ENCODE peak calls at places on chromosome 17, in five cellular contexts. One of them, this sample, is unnamed.

GRCh38 chr17:304461-304860 is 48.1 kb downstream of the RPH3AL start:
- DNase-seq in mucosa of descending colon: no peak
- DNase-seq in adrenal gland: peak; percentile 44
- DNase-seq in lung: no peak
- DNase-seq in AG10803: no peak
- DNase-seq in this sample: no peak

GRCh38 chr17:81165246-81166032 is at the start of gene PVALEF:
- DNase-seq in lung: no peak
- DNase-seq in AG10803: no peak
- DNase-seq in adrenal gland: no peak
- DNase-seq in mucosa of descending colon: no peak
- DNase-seq in this sample: no peak

GRCh38 chr17:73681946-73682345 is 37.7 kb upstream of the SDK2 start:
- DNase-seq in AG10803: no peak
- DNase-seq in mucosa of descending colon: no peak
- DNase-seq in lung: peak; percentile 13
- DNase-seq in adrenal gland: no peak
- DNase-seq in this sample: no peak

GRCh38 chr17:58710948-58711552 is 18.6 kb downstream of the RAD51C start:
- DNase-seq in adrenal gland: no peak
- DNase-seq in AG10803: peak; percentile 58
- DNase-seq in lung: peak; percentile 35
- DNase-seq in mucosa of descending colon: peak; percentile 84
- DNase-seq in this sample: peak; percentile 40

GRCh38 chr17:80724723-80725388 is 180.2 kb downstream of the RPTOR start:
- DNase-seq in mucosa of descending colon: no peak
- DNase-seq in lung: no peak
- DNase-seq in adrenal gland: no peak
- DNase-seq in AG10803: peak; percentile 78
- DNase-seq in this sample: peak; percentile 39

GRCh38 chr17:596763-597644 is 117.6 kb downstream of the VPS53 start:
- DNase-seq in mucosa of descending colon: no peak
- DNase-seq in adrenal gland: no peak
- DNase-seq in lung: no peak
- DNase-seq in AG10803: peak; percentile 56
- DNase-seq in this sample: peak; percentile 70

GRCh38 chr17:33262724-33263123 is 30.4 kb downstream of the ASIC2 start:
- DNase-seq in AG10803: no peak
- DNase-seq in adrenal gland: no peak
- DNase-seq in mucosa of descending colon: no peak
- DNase-seq in lung: no peak
- DNase-seq in this sample: no peak

GRCh38 chr17:82077617-82078358 is 12.2 kb upstream of the DUS1L start:
- DNase-seq in lung: no peak
- DNase-seq in adrenal gland: no peak
- DNase-seq in mucosa of descending colon: no peak
- DNase-seq in AG10803: no peak
- DNase-seq in this sample: no peak

GRCh38 chr17:44001461-44001920 is 2.9 kb upstream of the NAGS start:
- DNase-seq in lung: no peak
- DNase-seq in AG10803: no peak
- DNase-seq in mucosa of descending colon: no peak
- DNase-seq in adrenal gland: no peak
- DNase-seq in this sample: no peak

GRCh38 chr17:17416400-17417360 is 60.1 kb upstream of the MED9 start:
- DNase-seq in adrenal gland: peak; percentile 51
- DNase-seq in lung: peak; percentile 64
- DNase-seq in mucosa of descending colon: peak; percentile 31
- DNase-seq in AG10803: peak; percentile 79
- DNase-seq in this sample: peak; percentile 73

GRCh38 chr17:31650756-31651520 is 208.1 kb downstream of the COPRS start:
- DNase-seq in lung: no peak
- DNase-seq in adrenal gland: no peak
- DNase-seq in AG10803: no peak
- DNase-seq in mucosa of descending colon: no peak
- DNase-seq in this sample: no peak

GRCh38 chr17:60641810-60642220 is 35.8 kb upstream of the BCAS3 start:
- DNase-seq in AG10803: peak; percentile 63
- DNase-seq in adrenal gland: peak; percentile 78
- DNase-seq in mucosa of descending colon: peak; percentile 79
- DNase-seq in lung: peak; percentile 68
- DNase-seq in this sample: peak; percentile 85

GRCh38 chr17:21213491-21214014 is 408 bp downstream of the TMEM11 start:
- DNase-seq in lung: peak; percentile 53
- DNase-seq in mucosa of descending colon: peak; percentile 52
- DNase-seq in adrenal gland: no peak
- DNase-seq in AG10803: no peak
- DNase-seq in this sample: no peak

GRCh38 chr17:55735784-55736405 is 13.2 kb upstream of the TMEM100 start:
- DNase-seq in lung: no peak
- DNase-seq in adrenal gland: peak; percentile 49
- DNase-seq in AG10803: peak; percentile 67
- DNase-seq in mucosa of descending colon: peak; percentile 65
- DNase-seq in this sample: peak; percentile 44

GRCh38 chr17:6713130-6713917 is at the start of gene SLC13A5:
- DNase-seq in adrenal gland: no peak
- DNase-seq in lung: no peak
- DNase-seq in AG10803: no peak
- DNase-seq in mucosa of descending colon: no peak
- DNase-seq in this sample: no peak

GRCh38 chr17:81691608-81692007 is 7.8 kb downstream of the HGS start:
- DNase-seq in adrenal gland: no peak
- DNase-seq in mucosa of descending colon: no peak
- DNase-seq in AG10803: no peak
- DNase-seq in lung: no peak
- DNase-seq in this sample: no peak

GRCh38 chr17:21252875-21253645 is at the start of gene NATD1:
- DNase-seq in lung: peak; percentile 86
- DNase-seq in adrenal gland: peak; percentile 85
- DNase-seq in AG10803: peak; percentile 81
- DNase-seq in mucosa of descending colon: peak; percentile 91
- DNase-seq in this sample: peak; percentile 58

GRCh38 chr17:68533887-68534700 is 21.9 kb downstream of the PRKAR1A start:
- DNase-seq in AG10803: peak; percentile 81
- DNase-seq in adrenal gland: no peak
- DNase-seq in lung: no peak
- DNase-seq in mucosa of descending colon: no peak
- DNase-seq in this sample: peak; percentile 15

GRCh38 chr17:48631693-48632578 is 5.8 kb upstream of the HOXB9 start:
- DNase-seq in lung: no peak
- DNase-seq in adrenal gland: no peak
- DNase-seq in mucosa of descending colon: peak; percentile 64
- DNase-seq in AG10803: no peak
- DNase-seq in this sample: no peak

GRCh38 chr17:56319531-56319930 is 166.3 kb downstream of the ANKFN1 start:
- DNase-seq in mucosa of descending colon: peak; percentile 2
- DNase-seq in adrenal gland: no peak
- DNase-seq in AG10803: peak; percentile 70
- DNase-seq in lung: no peak
- DNase-seq in this sample: peak; percentile 83

GRCh38 chr17:66207936-66208335 is 16.0 kb upstream of the CEP112 start:
- DNase-seq in mucosa of descending colon: no peak
- DNase-seq in AG10803: no peak
- DNase-seq in lung: no peak
- DNase-seq in adrenal gland: no peak
- DNase-seq in this sample: no peak

GRCh38 chr17:31568140-31568938 is 176.9 kb downstream of the RAB11FIP4 start:
- DNase-seq in adrenal gland: peak; percentile 53
- DNase-seq in AG10803: peak; percentile 75
- DNase-seq in lung: peak; percentile 49
- DNase-seq in mucosa of descending colon: no peak
- DNase-seq in this sample: no peak

GRCh38 chr17:38798614-38799500 is 499 bp downstream of the PIP4K2B start:
- DNase-seq in lung: peak; percentile 40
- DNase-seq in AG10803: peak; percentile 50
- DNase-seq in adrenal gland: peak; percentile 62
- DNase-seq in mucosa of descending colon: peak; percentile 51
- DNase-seq in this sample: peak; percentile 18

GRCh38 chr17:17028059-17028877 is 14.0 kb upstream of the MPRIP start:
- DNase-seq in mucosa of descending colon: peak; percentile 95
- DNase-seq in lung: peak; percentile 90
- DNase-seq in AG10803: peak; percentile 90
- DNase-seq in adrenal gland: peak; percentile 27
- DNase-seq in this sample: peak; percentile 95

GRCh38 chr17:3794890-3795757 is 5.9 kb downstream of the ITGAE start:
- DNase-seq in mucosa of descending colon: no peak
- DNase-seq in adrenal gland: peak; percentile 8
- DNase-seq in lung: no peak
- DNase-seq in AG10803: peak; percentile 20
- DNase-seq in this sample: peak; percentile 40

GRCh38 chr17:72318131-72318530 is 197.3 kb downstream of the SOX9 start:
- DNase-seq in lung: no peak
- DNase-seq in AG10803: no peak
- DNase-seq in adrenal gland: no peak
- DNase-seq in mucosa of descending colon: no peak
- DNase-seq in this sample: no peak

GRCh38 chr17:60790205-60790604 is 112.6 kb downstream of the BCAS3 start:
- DNase-seq in mucosa of descending colon: no peak
- DNase-seq in AG10803: no peak
- DNase-seq in adrenal gland: no peak
- DNase-seq in lung: no peak
- DNase-seq in this sample: no peak

DNA sequence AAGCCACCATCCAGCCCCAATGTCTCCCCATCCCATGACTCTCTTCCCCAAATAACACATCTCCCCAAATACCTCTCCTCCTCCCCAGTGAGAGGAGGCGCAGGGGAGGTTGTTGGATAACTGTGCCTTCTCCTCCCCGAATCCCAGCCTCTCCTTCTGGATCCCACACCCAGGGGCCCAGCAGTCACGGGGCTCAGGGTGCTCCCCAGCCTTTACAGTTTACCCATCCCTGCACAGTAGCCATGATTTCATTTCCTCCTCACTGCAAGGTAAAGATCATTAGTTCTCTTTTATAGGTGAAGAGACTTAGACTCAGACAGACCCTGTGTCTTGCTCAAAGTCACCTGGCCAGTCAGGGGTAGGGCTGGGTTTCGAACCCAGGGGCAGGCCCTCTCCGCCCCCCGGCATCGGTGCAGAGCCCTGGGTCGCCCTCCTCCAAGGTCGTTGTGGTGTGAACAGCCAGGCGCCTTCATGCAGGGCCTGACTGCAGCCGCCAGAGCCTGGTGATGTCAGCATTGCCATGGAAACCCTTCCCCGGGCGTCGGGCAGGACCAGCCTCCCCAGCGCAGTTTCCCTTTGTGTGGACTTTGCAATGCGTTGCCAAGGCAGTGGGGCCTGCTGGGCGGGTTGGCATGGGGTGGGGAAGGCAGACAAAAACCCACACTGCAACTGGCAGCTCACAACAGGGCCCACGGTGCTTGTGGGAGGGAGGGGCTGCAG is 53.3 kb upstream of the TOB1 start:
- DNase-seq in lung: peak; percentile 83
- DNase-seq in mucosa of descending colon: peak; percentile 95
- DNase-seq in adrenal gland: peak; percentile 72
- DNase-seq in AG10803: peak; percentile 84
- DNase-seq in this sample: peak; percentile 94
- TF ChIP-seq CTCF in lung: no peak
- TF ChIP-seq CTCF in mucosa of descending colon: no peak
- TF ChIP-seq CTCF in adrenal gland: peak; percentile 12
- TF ChIP-seq CTCF in AG10803: no peak
- TF ChIP-seq CTCF in this sample: no peak

DNA sequence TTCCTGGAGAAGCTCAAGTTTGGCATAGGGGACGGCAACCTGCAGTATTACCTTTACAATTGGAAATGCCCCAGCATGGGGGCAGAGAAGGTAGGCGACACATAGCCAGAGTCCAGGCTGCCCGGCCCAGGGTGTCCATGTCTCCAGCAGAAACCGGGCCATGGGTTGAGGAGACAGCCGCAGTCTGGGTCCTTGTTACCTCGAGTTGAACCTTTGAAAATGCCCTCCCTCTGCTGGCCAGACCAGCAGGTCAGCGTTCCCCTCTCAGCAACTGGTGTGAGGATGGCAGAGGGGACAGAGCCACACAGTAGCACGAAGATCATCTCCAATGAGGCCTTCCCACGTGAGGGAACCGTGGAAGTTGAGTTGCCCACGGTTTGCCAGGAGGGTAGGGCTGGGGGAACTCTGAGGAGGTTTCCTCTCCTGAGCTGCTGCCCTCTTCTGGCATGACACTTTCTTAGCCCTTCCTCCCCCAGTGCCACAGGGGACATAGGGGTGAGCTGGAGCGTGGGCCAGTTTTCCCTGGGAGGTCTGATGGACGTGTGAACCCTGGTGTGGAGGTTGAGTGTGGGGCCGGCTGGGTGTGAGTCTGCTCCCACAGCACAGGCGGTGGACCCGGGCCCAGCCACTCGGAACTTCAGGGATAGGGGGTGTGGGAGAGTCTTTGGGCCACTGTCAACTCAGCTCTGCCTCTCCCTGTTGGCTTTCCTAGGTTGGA is 27.2 kb downstream of the PLCD3 start:
- DNase-seq in AG10803: no peak
- DNase-seq in lung: no peak
- DNase-seq in mucosa of descending colon: no peak
- DNase-seq in adrenal gland: no peak
- DNase-seq in this sample: no peak
- TF ChIP-seq CTCF in AG10803: peak; percentile 2
- TF ChIP-seq CTCF in lung: no peak
- TF ChIP-seq CTCF in mucosa of descending colon: no peak
- TF ChIP-seq CTCF in adrenal gland: no peak
- TF ChIP-seq CTCF in this sample: peak; percentile 38

DNA sequence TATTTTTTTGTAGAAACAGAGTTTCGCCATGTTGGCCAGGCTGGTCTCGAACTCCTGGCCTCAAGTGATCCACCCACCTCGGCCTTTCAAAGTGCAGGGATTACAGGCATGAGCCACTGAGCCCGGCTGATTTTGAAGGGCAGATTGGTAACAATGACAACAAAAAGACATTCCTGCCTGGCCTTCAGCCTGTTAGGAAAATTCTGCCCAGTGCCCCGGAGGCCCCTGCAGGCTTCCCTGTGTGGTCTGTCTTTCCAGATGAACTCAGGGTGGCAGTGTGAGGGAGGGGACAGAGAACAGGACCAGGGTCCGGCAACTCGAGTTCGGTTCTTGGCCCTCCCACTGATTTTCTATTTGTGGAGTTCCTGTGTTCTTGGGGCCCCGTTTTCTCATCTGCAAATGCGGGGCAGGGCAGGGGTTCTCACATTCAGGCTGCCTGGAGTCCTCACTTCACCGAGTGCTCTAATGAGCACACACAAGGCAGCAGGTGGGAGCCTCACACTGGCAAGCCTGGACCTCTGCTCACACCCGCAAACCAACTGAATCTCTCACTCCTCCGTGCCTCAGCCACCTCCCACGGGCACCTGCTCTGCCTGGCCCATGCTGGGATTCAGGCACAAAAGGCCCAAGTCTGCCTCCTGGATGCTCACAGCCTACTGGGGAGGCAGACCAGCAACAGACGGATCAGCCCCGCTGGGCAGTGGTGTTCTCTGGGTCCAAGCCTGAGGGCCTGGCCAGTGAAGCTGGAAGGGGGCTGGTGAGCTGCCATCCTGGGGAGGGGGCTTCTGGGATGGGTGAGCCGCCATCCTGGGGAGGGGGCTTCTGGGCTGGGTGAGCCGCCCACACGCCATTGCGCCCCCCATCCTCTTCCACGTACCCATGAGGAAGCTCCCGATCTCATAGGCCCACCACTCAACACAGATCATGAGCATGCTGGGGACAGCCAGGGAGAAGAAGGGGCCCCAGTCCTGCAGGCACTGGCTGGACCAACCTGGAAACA is 10.3 kb downstream of the SLC47A2 start:
- DNase-seq in adrenal gland: no peak
- DNase-seq in lung: no peak
- DNase-seq in mucosa of descending colon: no peak
- DNase-seq in AG10803: no peak
- DNase-seq in this sample: no peak
- TF ChIP-seq CTCF in adrenal gland: no peak
- TF ChIP-seq CTCF in lung: no peak
- TF ChIP-seq CTCF in mucosa of descending colon: no peak
- TF ChIP-seq CTCF in AG10803: no peak
- TF ChIP-seq CTCF in this sample: no peak

GRCh38 chr17:8435245-8436168 is at the start of gene NDEL1:
- DNase-seq in adrenal gland: peak; percentile 99
- DNase-seq in mucosa of descending colon: peak; percentile 99
- DNase-seq in lung: peak; percentile 99
- DNase-seq in AG10803: peak; percentile 98
- DNase-seq in this sample: peak; percentile 96
- TF ChIP-seq CTCF in adrenal gland: no peak
- TF ChIP-seq CTCF in mucosa of descending colon: no peak
- TF ChIP-seq CTCF in lung: no peak
- TF ChIP-seq CTCF in AG10803: no peak
- TF ChIP-seq CTCF in this sample: no peak